ENCODE peak calls at places on chromosomes 11 and 22, in nine cellular contexts. One of them, this sample, is unnamed. For H3K79me2, the result is how much of the 10 kb centered on the place peaks cover.

GRCh38 chr11:117663826-117664225 is 133.2 kb downstream of the DSCAML1 start:
- DNase-seq in mammary epithelial cell: no peak
- DNase-seq in PC-3: no peak
- DNase-seq in fibroblast of lung: no peak
- DNase-seq in HCT116: no peak
- DNase-seq in hepatocyte: peak
- DNase-seq in DND-41: no peak
- DNase-seq in neural progenitor cell: peak
- DNase-seq in K562: no peak
- DNase-seq in this sample: no peak

GRCh38 chr11:111918390-111919256 is at the start of gene C11orf52:
- DNase-seq in mammary epithelial cell: peak
- DNase-seq in PC-3: peak
- DNase-seq in fibroblast of lung: no peak
- DNase-seq in HCT116: peak
- DNase-seq in hepatocyte: peak
- DNase-seq in DND-41: no peak
- DNase-seq in neural progenitor cell: peak
- DNase-seq in K562: no peak
- DNase-seq in this sample: no peak

GRCh38 chr11:85590848-85591483 is 36.2 kb downstream of the DLG2 start:
- DNase-seq in mammary epithelial cell: peak
- DNase-seq in PC-3: peak
- DNase-seq in fibroblast of lung: peak
- DNase-seq in HCT116: peak
- DNase-seq in hepatocyte: peak
- DNase-seq in DND-41: no peak
- DNase-seq in neural progenitor cell: peak
- DNase-seq in K562: no peak
- DNase-seq in this sample: peak

GRCh38 chr22:46948411-46949144 is 186.1 kb downstream of the TBC1D22A start:
- DNase-seq in mammary epithelial cell: no peak
- DNase-seq in PC-3: no peak
- DNase-seq in fibroblast of lung: no peak
- DNase-seq in HCT116: no peak
- DNase-seq in hepatocyte: no peak
- DNase-seq in DND-41: no peak
- DNase-seq in neural progenitor cell: no peak
- DNase-seq in K562: no peak
- DNase-seq in this sample: no peak

GRCh38 chr11:61507962-61508824 is at the start of gene LRRC10B:
- DNase-seq in mammary epithelial cell: no peak
- DNase-seq in PC-3: no peak
- DNase-seq in fibroblast of lung: no peak
- DNase-seq in HCT116: peak
- DNase-seq in hepatocyte: peak
- DNase-seq in DND-41: no peak
- DNase-seq in neural progenitor cell: peak
- DNase-seq in K562: peak
- DNase-seq in this sample: no peak

GRCh38 chr11:95134491-95134890 is 44.8 kb downstream of the ENDOD1 start:
- DNase-seq in mammary epithelial cell: peak
- DNase-seq in PC-3: peak
- DNase-seq in fibroblast of lung: peak
- DNase-seq in HCT116: no peak
- DNase-seq in hepatocyte: peak
- DNase-seq in DND-41: no peak
- DNase-seq in neural progenitor cell: no peak
- DNase-seq in K562: no peak
- DNase-seq in this sample: no peak

GRCh38 chr11:2121227-2122130 is 17.7 kb downstream of the IGF2 start:
- DNase-seq in mammary epithelial cell: no peak
- DNase-seq in PC-3: no peak
- DNase-seq in fibroblast of lung: no peak
- DNase-seq in HCT116: no peak
- DNase-seq in hepatocyte: no peak
- DNase-seq in DND-41: no peak
- DNase-seq in neural progenitor cell: no peak
- DNase-seq in K562: no peak
- DNase-seq in this sample: no peak

GRCh38 chr11:83564845-83565244 is 278.7 kb upstream of the CCDC90B start:
- DNase-seq in mammary epithelial cell: no peak
- DNase-seq in PC-3: no peak
- DNase-seq in fibroblast of lung: no peak
- DNase-seq in HCT116: no peak
- DNase-seq in hepatocyte: no peak
- DNase-seq in DND-41: no peak
- DNase-seq in neural progenitor cell: no peak
- DNase-seq in K562: no peak
- DNase-seq in this sample: no peak

GRCh38 chr22:28440517-28441366 is 238.9 kb downstream of the TTC28 start:
- DNase-seq in mammary epithelial cell: no peak
- DNase-seq in PC-3: no peak
- DNase-seq in fibroblast of lung: peak
- DNase-seq in HCT116: no peak
- DNase-seq in hepatocyte: no peak
- DNase-seq in DND-41: no peak
- DNase-seq in neural progenitor cell: no peak
- DNase-seq in K562: no peak
- DNase-seq in this sample: no peak

GRCh38 chr22:28441720-28442263 is 237.8 kb downstream of the TTC28 start:
- DNase-seq in mammary epithelial cell: no peak
- DNase-seq in PC-3: no peak
- DNase-seq in fibroblast of lung: no peak
- DNase-seq in HCT116: no peak
- DNase-seq in hepatocyte: peak
- DNase-seq in DND-41: no peak
- DNase-seq in neural progenitor cell: peak
- DNase-seq in K562: no peak
- DNase-seq in this sample: no peak

GRCh38 chr22:28435271-28435825 is 244.3 kb downstream of the TTC28 start:
- DNase-seq in mammary epithelial cell: peak
- DNase-seq in PC-3: peak
- DNase-seq in fibroblast of lung: no peak
- DNase-seq in HCT116: no peak
- DNase-seq in hepatocyte: no peak
- DNase-seq in DND-41: no peak
- DNase-seq in neural progenitor cell: no peak
- DNase-seq in K562: no peak
- DNase-seq in this sample: no peak

GRCh38 chr22:28435960-28436359 is 243.7 kb downstream of the TTC28 start:
- DNase-seq in mammary epithelial cell: peak
- DNase-seq in PC-3: peak
- DNase-seq in fibroblast of lung: no peak
- DNase-seq in HCT116: no peak
- DNase-seq in hepatocyte: no peak
- DNase-seq in DND-41: no peak
- DNase-seq in neural progenitor cell: no peak
- DNase-seq in K562: no peak
- DNase-seq in this sample: no peak

GRCh38 chr22:28438183-28438778 is 241.4 kb downstream of the TTC28 start:
- DNase-seq in mammary epithelial cell: no peak
- DNase-seq in PC-3: no peak
- DNase-seq in fibroblast of lung: no peak
- DNase-seq in HCT116: no peak
- DNase-seq in hepatocyte: no peak
- DNase-seq in DND-41: no peak
- DNase-seq in neural progenitor cell: no peak
- DNase-seq in K562: no peak
- DNase-seq in this sample: no peak
- H3K4me3 ChIP-seq in mammary epithelial cell: no peak
- H3K4me3 ChIP-seq in PC-3: no peak
- H3K4me3 ChIP-seq in fibroblast of lung: no peak
- H3K4me3 ChIP-seq in HCT116: no peak
- H3K4me3 ChIP-seq in hepatocyte: no peak
- H3K4me3 ChIP-seq in DND-41: peak
- H3K4me3 ChIP-seq in neural progenitor cell: no peak
- H3K4me3 ChIP-seq in K562: no peak
- H3K4me3 ChIP-seq in this sample: no peak

DNA sequence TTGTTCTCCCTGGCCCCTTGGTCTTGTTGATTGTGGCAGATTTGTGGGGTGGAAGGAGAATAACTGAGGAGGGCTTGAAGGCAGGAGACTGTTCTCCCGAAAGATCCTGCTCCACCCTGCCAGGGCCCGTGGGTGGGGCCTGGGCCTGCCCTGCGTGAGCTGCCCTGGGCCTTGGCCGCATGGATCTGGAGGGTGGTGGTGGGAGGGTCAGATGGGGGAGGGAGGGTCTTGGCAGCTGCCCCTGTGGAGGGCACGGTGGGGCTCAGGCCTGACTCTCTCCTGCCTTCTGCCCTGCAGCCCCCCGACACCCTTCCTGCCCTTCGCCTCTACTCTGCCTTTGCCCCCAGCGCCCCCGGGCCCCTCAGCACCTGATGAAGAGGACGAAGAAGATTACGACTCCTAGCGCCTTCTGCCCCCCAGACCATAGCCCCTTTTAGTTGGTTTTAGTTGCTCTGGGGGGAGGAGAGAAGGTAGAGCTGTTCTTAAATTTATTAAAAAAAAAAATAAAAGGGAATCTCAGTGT is 1.9 kb downstream of the DRAP1 start:
- DNase-seq in mammary epithelial cell: no peak
- DNase-seq in PC-3: no peak
- DNase-seq in fibroblast of lung: no peak
- DNase-seq in HCT116: no peak
- DNase-seq in hepatocyte: no peak
- DNase-seq in DND-41: no peak
- DNase-seq in neural progenitor cell: no peak
- DNase-seq in K562: no peak
- DNase-seq in this sample: no peak
- H3K79me2 ChIP-seq in mammary epithelial cell: half or more
- H3K79me2 ChIP-seq in PC-3: half or more
- H3K79me2 ChIP-seq in fibroblast of lung: half or more
- H3K79me2 ChIP-seq in HCT116: under half
- H3K79me2 ChIP-seq in hepatocyte: under half
- H3K79me2 ChIP-seq in DND-41: under half
- H3K79me2 ChIP-seq in neural progenitor cell: under half
- H3K79me2 ChIP-seq in K562: under half
- H3K79me2 ChIP-seq in this sample: under half

GRCh38 chr11:47185305-47186075 is 744 bp downstream of the PACSIN3 start:
- DNase-seq in mammary epithelial cell: peak
- DNase-seq in PC-3: peak
- DNase-seq in fibroblast of lung: peak
- DNase-seq in HCT116: no peak
- DNase-seq in hepatocyte: peak
- DNase-seq in DND-41: no peak
- DNase-seq in neural progenitor cell: peak
- DNase-seq in K562: no peak
- DNase-seq in this sample: no peak

GRCh38 chr11:47187723-47188122 is 1.5 kb upstream of the PACSIN3 start:
- DNase-seq in mammary epithelial cell: no peak
- DNase-seq in PC-3: no peak
- DNase-seq in fibroblast of lung: no peak
- DNase-seq in HCT116: no peak
- DNase-seq in hepatocyte: peak
- DNase-seq in DND-41: no peak
- DNase-seq in neural progenitor cell: no peak
- DNase-seq in K562: no peak
- DNase-seq in this sample: no peak

GRCh38 chr11:47184711-47185304 is 1.4 kb downstream of the PACSIN3 start:
- DNase-seq in mammary epithelial cell: no peak
- DNase-seq in PC-3: no peak
- DNase-seq in fibroblast of lung: peak
- DNase-seq in HCT116: no peak
- DNase-seq in hepatocyte: peak
- DNase-seq in DND-41: no peak
- DNase-seq in neural progenitor cell: peak
- DNase-seq in K562: no peak
- DNase-seq in this sample: no peak

GRCh38 chr11:47186937-47187681 is 875 bp upstream of the PACSIN3 start:
- DNase-seq in mammary epithelial cell: peak
- DNase-seq in PC-3: no peak
- DNase-seq in fibroblast of lung: peak
- DNase-seq in HCT116: no peak
- DNase-seq in hepatocyte: peak
- DNase-seq in DND-41: peak
- DNase-seq in neural progenitor cell: peak
- DNase-seq in K562: peak
- DNase-seq in this sample: no peak

DNA sequence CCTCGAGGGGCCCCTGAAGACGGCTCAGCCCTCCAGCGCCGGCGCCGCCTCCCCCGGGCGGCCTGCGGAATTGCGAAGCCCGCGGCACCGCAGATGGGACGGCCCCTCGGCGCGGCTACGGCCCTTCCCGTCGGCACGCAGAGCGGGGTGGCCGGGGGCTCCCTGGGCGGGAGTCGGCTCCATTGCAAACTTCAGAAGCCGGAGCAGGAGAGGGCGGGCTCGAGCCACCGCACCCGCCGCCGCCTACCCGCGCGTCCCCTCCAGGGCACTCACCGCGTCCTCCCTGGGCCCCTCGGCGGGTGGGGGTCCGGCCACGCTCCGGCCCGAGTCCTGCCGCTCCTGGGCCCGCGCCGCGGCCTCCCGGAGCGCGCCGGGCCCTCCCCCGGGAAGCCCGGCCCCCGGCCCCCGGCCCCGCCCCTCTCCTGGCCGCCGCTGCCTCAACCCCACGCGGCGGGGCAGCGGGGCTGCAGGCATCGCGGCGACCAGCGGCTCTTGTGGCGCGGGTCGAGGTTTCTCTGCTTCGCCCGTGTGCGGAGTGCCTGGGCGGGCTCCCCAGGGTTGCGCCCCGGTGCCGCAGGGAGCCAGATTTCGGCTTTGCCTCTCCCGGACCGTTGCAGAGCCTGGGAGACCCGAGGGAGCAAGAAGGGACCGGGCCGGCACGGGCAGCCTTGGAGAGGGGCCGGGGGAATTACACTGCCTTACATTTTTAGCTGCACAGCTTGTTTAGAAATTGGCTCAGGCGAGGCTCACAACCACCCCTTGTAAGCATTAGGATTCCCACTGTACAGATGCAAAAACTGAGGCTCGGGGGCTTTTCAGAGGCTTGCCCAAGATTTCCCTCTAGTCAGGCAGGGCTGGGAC is at the start of gene PACSIN3:
- DNase-seq in mammary epithelial cell: peak
- DNase-seq in PC-3: peak
- DNase-seq in fibroblast of lung: peak
- DNase-seq in HCT116: no peak
- DNase-seq in hepatocyte: peak
- DNase-seq in DND-41: peak
- DNase-seq in neural progenitor cell: peak
- DNase-seq in K562: peak
- DNase-seq in this sample: no peak
- H3K4me3 ChIP-seq in mammary epithelial cell: peak
- H3K4me3 ChIP-seq in PC-3: peak
- H3K4me3 ChIP-seq in fibroblast of lung: peak
- H3K4me3 ChIP-seq in HCT116: peak
- H3K4me3 ChIP-seq in hepatocyte: peak
- H3K4me3 ChIP-seq in DND-41: peak
- H3K4me3 ChIP-seq in neural progenitor cell: peak
- H3K4me3 ChIP-seq in K562: peak
- H3K4me3 ChIP-seq in this sample: peak

GRCh38 chr22:36311386-36312085 is 58.6 kb downstream of the APOL1 start:
- DNase-seq in mammary epithelial cell: no peak
- DNase-seq in PC-3: peak
- DNase-seq in fibroblast of lung: no peak
- DNase-seq in HCT116: no peak
- DNase-seq in hepatocyte: no peak
- DNase-seq in DND-41: no peak
- DNase-seq in neural progenitor cell: no peak
- DNase-seq in K562: no peak
- DNase-seq in this sample: no peak

GRCh38 chr22:36306227-36306626 is 53.3 kb downstream of the APOL1 start:
- DNase-seq in mammary epithelial cell: no peak
- DNase-seq in PC-3: no peak
- DNase-seq in fibroblast of lung: no peak
- DNase-seq in HCT116: no peak
- DNase-seq in hepatocyte: no peak
- DNase-seq in DND-41: no peak
- DNase-seq in neural progenitor cell: no peak
- DNase-seq in K562: no peak
- DNase-seq in this sample: no peak

GRCh38 chr22:36304429-36304828 is 51.5 kb downstream of the APOL1 start:
- DNase-seq in mammary epithelial cell: no peak
- DNase-seq in PC-3: peak
- DNase-seq in fibroblast of lung: no peak
- DNase-seq in HCT116: no peak
- DNase-seq in hepatocyte: no peak
- DNase-seq in DND-41: no peak
- DNase-seq in neural progenitor cell: no peak
- DNase-seq in K562: no peak
- DNase-seq in this sample: no peak

GRCh38 chr22:36305813-36306212 is 52.9 kb downstream of the APOL1 start:
- DNase-seq in mammary epithelial cell: no peak
- DNase-seq in PC-3: no peak
- DNase-seq in fibroblast of lung: no peak
- DNase-seq in HCT116: no peak
- DNase-seq in hepatocyte: no peak
- DNase-seq in DND-41: no peak
- DNase-seq in neural progenitor cell: no peak
- DNase-seq in K562: no peak
- DNase-seq in this sample: no peak

GRCh38 chr22:36308880-36309279 is 55.9 kb downstream of the APOL1 start:
- DNase-seq in mammary epithelial cell: no peak
- DNase-seq in PC-3: no peak
- DNase-seq in fibroblast of lung: no peak
- DNase-seq in HCT116: no peak
- DNase-seq in hepatocyte: no peak
- DNase-seq in DND-41: no peak
- DNase-seq in neural progenitor cell: no peak
- DNase-seq in K562: no peak
- DNase-seq in this sample: no peak
- H3K79me2 ChIP-seq in mammary epithelial cell: half or more
- H3K79me2 ChIP-seq in PC-3: under half
- H3K79me2 ChIP-seq in fibroblast of lung: half or more
- H3K79me2 ChIP-seq in HCT116: under half
- H3K79me2 ChIP-seq in hepatocyte: under half
- H3K79me2 ChIP-seq in DND-41: under half
- H3K79me2 ChIP-seq in neural progenitor cell: under half
- H3K79me2 ChIP-seq in K562: under half
- H3K79me2 ChIP-seq in this sample: under half

This sample was measured in OCI-LY7.